ENCODE peak calls at places on chromosome 11, in five cellular contexts. One of them, this sample, is unnamed.
A peak's percentile ranks its signal among the peaks of the same experiment; 100 is the strongest.

GRCh38 chr11:132520199-132520598 is 1012.1 kb downstream of the OPCML start:
- DNase-seq in sigmoid colon: no peak
- DNase-seq in endothelial cell of umbilical vein: no peak
- DNase-seq in spleen: no peak
- DNase-seq in tibial nerve: no peak
- DNase-seq in this sample: no peak

GRCh38 chr11:86938900-86939880 is 16.0 kb downstream of the FZD4 start:
- DNase-seq in tibial nerve: peak; percentile 61
- DNase-seq in spleen: no peak
- DNase-seq in endothelial cell of umbilical vein: peak; percentile 85
- DNase-seq in sigmoid colon: no peak
- DNase-seq in this sample: no peak

GRCh38 chr11:65774525-65775306 is 6.1 kb downstream of the AP5B1 start:
- DNase-seq in endothelial cell of umbilical vein: no peak
- DNase-seq in sigmoid colon: peak; percentile 56
- DNase-seq in spleen: peak; percentile 69
- DNase-seq in tibial nerve: no peak
- DNase-seq in this sample: peak; percentile 23

GRCh38 chr11:61477734-61478148 is 30.8 kb upstream of the LRRC10B start:
- DNase-seq in spleen: peak; percentile 88
- DNase-seq in endothelial cell of umbilical vein: peak; percentile 39
- DNase-seq in sigmoid colon: peak; percentile 79
- DNase-seq in tibial nerve: peak; percentile 63
- DNase-seq in this sample: peak; percentile 37

GRCh38 chr11:77823775-77824174 is 2.8 kb downstream of the AAMDC start:
- DNase-seq in sigmoid colon: no peak
- DNase-seq in endothelial cell of umbilical vein: peak; percentile 32
- DNase-seq in tibial nerve: no peak
- DNase-seq in spleen: no peak
- DNase-seq in this sample: no peak

GRCh38 chr11:61828629-61829407 is 718 bp downstream of the FADS2 start:
- DNase-seq in sigmoid colon: peak; percentile 74
- DNase-seq in endothelial cell of umbilical vein: peak; percentile 59
- DNase-seq in spleen: no peak
- DNase-seq in tibial nerve: no peak
- DNase-seq in this sample: peak; percentile 56

GRCh38 chr11:100356035-100356434 is 331.1 kb upstream of the ARHGAP42 start:
- DNase-seq in spleen: no peak
- DNase-seq in sigmoid colon: no peak
- DNase-seq in tibial nerve: no peak
- DNase-seq in endothelial cell of umbilical vein: no peak
- DNase-seq in this sample: no peak

GRCh38 chr11:130846606-130847005 is 69.7 kb downstream of the SNX19 start:
- DNase-seq in endothelial cell of umbilical vein: no peak
- DNase-seq in sigmoid colon: no peak
- DNase-seq in tibial nerve: no peak
- DNase-seq in spleen: no peak
- DNase-seq in this sample: no peak

GRCh38 chr11:104222464-104222863 is 58.5 kb upstream of the PDGFD start:
- DNase-seq in spleen: no peak
- DNase-seq in endothelial cell of umbilical vein: no peak
- DNase-seq in sigmoid colon: no peak
- DNase-seq in tibial nerve: no peak
- DNase-seq in this sample: peak; percentile 41

GRCh38 chr11:121257976-121258375 is 34.6 kb upstream of the SC5D start:
- DNase-seq in endothelial cell of umbilical vein: no peak
- DNase-seq in spleen: no peak
- DNase-seq in sigmoid colon: no peak
- DNase-seq in tibial nerve: no peak
- DNase-seq in this sample: no peak

GRCh38 chr11:128054323-128054910 is 532.9 kb downstream of the ETS1 start:
- DNase-seq in endothelial cell of umbilical vein: no peak
- DNase-seq in spleen: no peak
- DNase-seq in sigmoid colon: no peak
- DNase-seq in tibial nerve: no peak
- DNase-seq in this sample: no peak

GRCh38 chr11:72012897-72013721 is 14.4 kb downstream of the IL18BP start:
- DNase-seq in endothelial cell of umbilical vein: no peak
- DNase-seq in sigmoid colon: peak; percentile 89
- DNase-seq in tibial nerve: peak; percentile 52
- DNase-seq in spleen: no peak
- DNase-seq in this sample: peak; percentile 59

GRCh38 chr11:79226136-79226535 is 214.7 kb downstream of the TENM4 start:
- DNase-seq in endothelial cell of umbilical vein: no peak
- DNase-seq in spleen: no peak
- DNase-seq in tibial nerve: no peak
- DNase-seq in sigmoid colon: no peak
- DNase-seq in this sample: no peak

GRCh38 chr11:79493555-79494171 is 52.8 kb upstream of the TENM4 start:
- DNase-seq in tibial nerve: peak; percentile 75
- DNase-seq in sigmoid colon: peak; percentile 82
- DNase-seq in spleen: peak; percentile 81
- DNase-seq in endothelial cell of umbilical vein: peak; percentile 40
- DNase-seq in this sample: peak; percentile 73

GRCh38 chr11:14908214-14908880 is 16.3 kb upstream of the CYP2R1 start:
- DNase-seq in endothelial cell of umbilical vein: peak; percentile 36
- DNase-seq in tibial nerve: peak; percentile 19
- DNase-seq in sigmoid colon: no peak
- DNase-seq in spleen: no peak
- DNase-seq in this sample: peak; percentile 26

GRCh38 chr11:60700689-60701508 is 1.5 kb downstream of the MS4A8 start:
- DNase-seq in tibial nerve: no peak
- DNase-seq in sigmoid colon: no peak
- DNase-seq in endothelial cell of umbilical vein: peak; percentile 24
- DNase-seq in spleen: no peak
- DNase-seq in this sample: peak; percentile 69

GRCh38 chr11:9130297-9130696 is 38.9 kb upstream of the SCUBE2 start:
- DNase-seq in sigmoid colon: no peak
- DNase-seq in spleen: no peak
- DNase-seq in endothelial cell of umbilical vein: no peak
- DNase-seq in tibial nerve: no peak
- DNase-seq in this sample: no peak

GRCh38 chr11:58609723-58610122 is 12.7 kb upstream of the CNTF start:
- DNase-seq in spleen: no peak
- DNase-seq in tibial nerve: no peak
- DNase-seq in endothelial cell of umbilical vein: no peak
- DNase-seq in sigmoid colon: no peak
- DNase-seq in this sample: no peak

GRCh38 chr11:22304337-22304961 is 33.7 kb upstream of the SLC17A6 start:
- DNase-seq in endothelial cell of umbilical vein: peak; percentile 34
- DNase-seq in sigmoid colon: no peak
- DNase-seq in spleen: no peak
- DNase-seq in tibial nerve: no peak
- DNase-seq in this sample: no peak

GRCh38 chr11:62603072-62603408 is 1.4 kb upstream of the MTA2 start:
- DNase-seq in endothelial cell of umbilical vein: no peak
- DNase-seq in sigmoid colon: no peak
- DNase-seq in spleen: no peak
- DNase-seq in tibial nerve: no peak
- DNase-seq in this sample: no peak

GRCh38 chr11:38718049-38718448 is 2120.0 kb upstream of the RAG2 start:
- DNase-seq in tibial nerve: no peak
- DNase-seq in sigmoid colon: no peak
- DNase-seq in spleen: no peak
- DNase-seq in endothelial cell of umbilical vein: no peak
- DNase-seq in this sample: no peak

GRCh38 chr11:77039491-77040400 is 5.5 kb downstream of the B3GNT6 start:
- DNase-seq in sigmoid colon: peak; percentile 54
- DNase-seq in spleen: no peak
- DNase-seq in endothelial cell of umbilical vein: peak; percentile 53
- DNase-seq in tibial nerve: peak; percentile 38
- DNase-seq in this sample: peak; percentile 50

GRCh38 chr11:82556210-82556609 is 177.5 kb downstream of the FAM181B start:
- DNase-seq in spleen: no peak
- DNase-seq in endothelial cell of umbilical vein: no peak
- DNase-seq in tibial nerve: no peak
- DNase-seq in sigmoid colon: no peak
- DNase-seq in this sample: no peak

GRCh38 chr11:20070459-20070858 is 89.8 kb downstream of the DBX1 start:
- DNase-seq in spleen: no peak
- DNase-seq in endothelial cell of umbilical vein: no peak
- DNase-seq in tibial nerve: no peak
- DNase-seq in sigmoid colon: no peak
- DNase-seq in this sample: no peak

GRCh38 chr11:2728128-2728662 is 28.4 kb upstream of the KCNQ1OT1 start:
- DNase-seq in spleen: no peak
- DNase-seq in tibial nerve: no peak
- DNase-seq in endothelial cell of umbilical vein: no peak
- DNase-seq in sigmoid colon: no peak
- DNase-seq in this sample: no peak

GRCh38 chr11:2725367-2726300 is 25.8 kb upstream of the KCNQ1OT1 start:
- DNase-seq in tibial nerve: peak; percentile 73
- DNase-seq in spleen: no peak
- DNase-seq in endothelial cell of umbilical vein: no peak
- DNase-seq in sigmoid colon: peak; percentile 87
- DNase-seq in this sample: no peak

GRCh38 chr11:2728663-2729332 is 29.0 kb upstream of the KCNQ1OT1 start:
- DNase-seq in sigmoid colon: no peak
- DNase-seq in endothelial cell of umbilical vein: no peak
- DNase-seq in tibial nerve: no peak
- DNase-seq in spleen: no peak
- DNase-seq in this sample: peak; percentile 70

GRCh38 chr11:2724653-2725366 is 25.0 kb upstream of the KCNQ1OT1 start:
- DNase-seq in spleen: no peak
- DNase-seq in tibial nerve: peak; percentile 61
- DNase-seq in sigmoid colon: peak; percentile 79
- DNase-seq in endothelial cell of umbilical vein: no peak
- DNase-seq in this sample: no peak

GRCh38 chr11:2726964-2727363 is 27.2 kb upstream of the KCNQ1OT1 start:
- DNase-seq in spleen: no peak
- DNase-seq in endothelial cell of umbilical vein: no peak
- DNase-seq in sigmoid colon: no peak
- DNase-seq in tibial nerve: no peak
- DNase-seq in this sample: no peak
- H3K27ac ChIP-seq in spleen: no peak overlapping the region
- H3K27ac ChIP-seq in endothelial cell of umbilical vein: no peak overlapping the region
- H3K27ac ChIP-seq in sigmoid colon: no peak overlapping the region
- H3K27ac ChIP-seq in tibial nerve: peak overlapping the region; percentile 58
- H3K27ac ChIP-seq in this sample: peak overlapping the region; percentile 39

GRCh38 chr11:123063396-123064267 is 1.7 kb upstream of the HSPA8 start:
- DNase-seq in tibial nerve: peak; percentile 63
- DNase-seq in sigmoid colon: peak; percentile 79
- DNase-seq in endothelial cell of umbilical vein: peak; percentile 77
- DNase-seq in spleen: no peak
- DNase-seq in this sample: peak; percentile 57

GRCh38 chr11:123060265-123061000 is 1.5 kb downstream of the HSPA8 start:
- DNase-seq in sigmoid colon: no peak
- DNase-seq in spleen: no peak
- DNase-seq in endothelial cell of umbilical vein: no peak
- DNase-seq in tibial nerve: no peak
- DNase-seq in this sample: no peak

GRCh38 chr11:123062892-123063395 is 1.0 kb upstream of the HSPA8 start:
- DNase-seq in endothelial cell of umbilical vein: no peak
- DNase-seq in tibial nerve: no peak
- DNase-seq in spleen: no peak
- DNase-seq in sigmoid colon: no peak
- DNase-seq in this sample: no peak

GRCh38 chr11:123061403-123062157 is at the start of gene HSPA8:
- DNase-seq in spleen: peak; percentile 94
- DNase-seq in sigmoid colon: peak; percentile 90
- DNase-seq in tibial nerve: peak; percentile 59
- DNase-seq in endothelial cell of umbilical vein: peak; percentile 46
- DNase-seq in this sample: peak; percentile 75

GRCh38 chr11:123062158-123062891 is 389 bp upstream of the HSPA8 start:
- DNase-seq in sigmoid colon: peak; percentile 100
- DNase-seq in spleen: peak; percentile 100
- DNase-seq in endothelial cell of umbilical vein: peak; percentile 100
- DNase-seq in tibial nerve: peak; percentile 97
- DNase-seq in this sample: peak; percentile 99
- TF ChIP-seq POLR2A in sigmoid colon: peak; percentile 44
- TF ChIP-seq POLR2A in spleen: no peak
- TF ChIP-seq POLR2A in endothelial cell of umbilical vein: no peak
- TF ChIP-seq POLR2A in tibial nerve: peak; percentile 77
- TF ChIP-seq POLR2A in this sample: no peak

GRCh38 chr11:126317681-126318641 is 14.1 kb downstream of the DCPS start:
- DNase-seq in spleen: peak; percentile 55
- DNase-seq in sigmoid colon: peak; percentile 93
- DNase-seq in endothelial cell of umbilical vein: no peak
- DNase-seq in tibial nerve: peak; percentile 83
- DNase-seq in this sample: peak; percentile 55
- H3K4me3 ChIP-seq in spleen: peak overlapping the region; percentile 32
- H3K4me3 ChIP-seq in sigmoid colon: peak overlapping the region; percentile 20
- H3K4me3 ChIP-seq in endothelial cell of umbilical vein: no peak overlapping the region
- H3K4me3 ChIP-seq in tibial nerve: peak overlapping the region; percentile 25
- H3K4me3 ChIP-seq in this sample: no peak overlapping the region

GRCh38 chr11:113615773-113616172 is 90.3 kb downstream of the TMPRSS5 start:
- DNase-seq in spleen: no peak
- DNase-seq in sigmoid colon: no peak
- DNase-seq in endothelial cell of umbilical vein: no peak
- DNase-seq in tibial nerve: no peak
- DNase-seq in this sample: no peak
- H3K27ac ChIP-seq in spleen: no peak overlapping the region
- H3K27ac ChIP-seq in sigmoid colon: no peak overlapping the region
- H3K27ac ChIP-seq in endothelial cell of umbilical vein: no peak overlapping the region
- H3K27ac ChIP-seq in tibial nerve: no peak overlapping the region
- H3K27ac ChIP-seq in this sample: no peak overlapping the region

GRCh38 chr11:45803981-45804805 is 756 bp upstream of the SLC35C1 start:
- DNase-seq in endothelial cell of umbilical vein: peak; percentile 42
- DNase-seq in sigmoid colon: peak; percentile 91
- DNase-seq in tibial nerve: peak; percentile 62
- DNase-seq in spleen: peak; percentile 95
- DNase-seq in this sample: peak; percentile 82
- TF ChIP-seq POLR2A in endothelial cell of umbilical vein: no peak
- TF ChIP-seq POLR2A in sigmoid colon: no peak
- TF ChIP-seq POLR2A in tibial nerve: no peak
- TF ChIP-seq POLR2A in spleen: no peak
- TF ChIP-seq POLR2A in this sample: peak; percentile 27

DNA sequence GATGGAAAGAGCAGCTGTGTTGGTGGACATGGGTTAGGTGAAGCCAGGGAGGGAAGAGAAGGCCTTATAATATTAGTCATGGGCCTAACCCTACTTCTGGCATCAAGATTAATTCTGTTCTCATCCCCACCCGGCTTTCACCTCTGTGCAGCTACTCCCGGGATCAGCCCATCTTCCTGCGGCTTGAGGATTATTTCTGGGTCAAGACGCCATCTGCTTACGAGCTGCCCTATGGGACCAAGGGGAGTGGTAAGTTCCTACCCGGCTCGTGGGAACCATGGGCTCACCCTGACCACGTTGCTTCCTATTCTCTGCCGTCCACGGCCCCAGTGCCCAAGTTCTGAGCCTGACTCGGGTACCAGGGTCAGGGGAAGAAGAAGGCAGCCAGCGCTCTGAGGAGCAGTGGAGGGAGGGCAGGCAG is 51.6 kb downstream of the ST3GAL4 start:
- DNase-seq in spleen: no peak
- DNase-seq in tibial nerve: no peak
- DNase-seq in endothelial cell of umbilical vein: no peak
- DNase-seq in sigmoid colon: no peak
- DNase-seq in this sample: no peak
- H3K4me3 ChIP-seq in spleen: no peak overlapping the region
- H3K4me3 ChIP-seq in tibial nerve: no peak overlapping the region
- H3K4me3 ChIP-seq in endothelial cell of umbilical vein: no peak overlapping the region
- H3K4me3 ChIP-seq in sigmoid colon: no peak overlapping the region
- H3K4me3 ChIP-seq in this sample: no peak overlapping the region

GRCh38 chr11:122893131-122893530 is 10.6 kb downstream of the JHY start:
- DNase-seq in spleen: no peak
- DNase-seq in endothelial cell of umbilical vein: no peak
- DNase-seq in tibial nerve: no peak
- DNase-seq in sigmoid colon: no peak
- DNase-seq in this sample: no peak
- H3K27ac ChIP-seq in spleen: no peak overlapping the region
- H3K27ac ChIP-seq in endothelial cell of umbilical vein: no peak overlapping the region
- H3K27ac ChIP-seq in tibial nerve: no peak overlapping the region
- H3K27ac ChIP-seq in sigmoid colon: no peak overlapping the region
- H3K27ac ChIP-seq in this sample: no peak overlapping the region

GRCh38 chr11:115961168-115962003 is 457.2 kb upstream of the CADM1 start:
- DNase-seq in sigmoid colon: no peak
- DNase-seq in endothelial cell of umbilical vein: no peak
- DNase-seq in spleen: no peak
- DNase-seq in tibial nerve: no peak
- DNase-seq in this sample: no peak
- TF ChIP-seq POLR2A in sigmoid colon: no peak
- TF ChIP-seq POLR2A in endothelial cell of umbilical vein: no peak
- TF ChIP-seq POLR2A in spleen: no peak
- TF ChIP-seq POLR2A in tibial nerve: no peak
- TF ChIP-seq POLR2A in this sample: no peak

This sample was measured in body of pancreas.